ENCODE peak calls at places on chromosomes 11 and 22, in eight cellular contexts. Q, V, Z, C, H, Y, R and N are unnamed samples.

GRCh38 chr22:21568207-21569075 is 927 bp downstream of the UBE2L3 start:
- DNase-seq in Q (peak; percentile 70), V (no peak), Z (no peak), C (peak; percentile 24), H (peak; percentile 49), Y (no peak), R (no peak), N (peak; percentile 19)

GRCh38 chr11:103904324-103904667 is 132.1 kb upstream of the DDI1 start:
- DNase-seq in Q (no peak), V (no peak), Z (no peak), C (no peak), H (no peak), Y (no peak), R (no peak), N (no peak)

GRCh38 chr11:100817620-100818019 is 130.5 kb downstream of the ARHGAP42 start:
- DNase-seq in Q (no peak), V (no peak), Z (no peak), C (no peak), H (no peak), Y (no peak), R (no peak), N (no peak)

GRCh38 chr22:30380011-30380410 is 7.2 kb downstream of the RNF215 start:
- DNase-seq in Q (peak; percentile 54), V (no peak), Z (no peak), C (no peak), H (no peak), Y (no peak), R (no peak), N (no peak)

GRCh38 chr11:71500601-71501021 is 26.5 kb upstream of the KRTAP5-7 start:
- DNase-seq in Q (no peak), V (no peak), Z (no peak), C (peak; percentile 57), H (no peak), Y (no peak), R (no peak), N (no peak)

GRCh38 chr11:32290783-32291182 is 144.6 kb downstream of the WT1 start:
- DNase-seq in Q (no peak), V (no peak), Z (no peak), C (no peak), H (peak; percentile 11), Y (no peak), R (no peak), N (no peak)

GRCh38 chr11:86873573-86874083 is 73.3 kb downstream of the PRSS23 start:
- DNase-seq in Q (no peak), V (no peak), Z (no peak), C (no peak), H (peak; percentile 60), Y (no peak), R (no peak), N (no peak)

GRCh38 chr22:21736084-21736642 is 569 bp upstream of the YPEL1 start:
- DNase-seq in Q (no peak), V (no peak), Z (no peak), C (no peak), H (no peak), Y (no peak), R (no peak), N (no peak)

GRCh38 chr11:68371176-68372041 is 59.0 kb downstream of the LRP5 start:
- DNase-seq in Q (no peak), V (no peak), Z (no peak), C (no peak), H (no peak), Y (peak; percentile 45), R (no peak), N (peak; percentile 51)

DNA sequence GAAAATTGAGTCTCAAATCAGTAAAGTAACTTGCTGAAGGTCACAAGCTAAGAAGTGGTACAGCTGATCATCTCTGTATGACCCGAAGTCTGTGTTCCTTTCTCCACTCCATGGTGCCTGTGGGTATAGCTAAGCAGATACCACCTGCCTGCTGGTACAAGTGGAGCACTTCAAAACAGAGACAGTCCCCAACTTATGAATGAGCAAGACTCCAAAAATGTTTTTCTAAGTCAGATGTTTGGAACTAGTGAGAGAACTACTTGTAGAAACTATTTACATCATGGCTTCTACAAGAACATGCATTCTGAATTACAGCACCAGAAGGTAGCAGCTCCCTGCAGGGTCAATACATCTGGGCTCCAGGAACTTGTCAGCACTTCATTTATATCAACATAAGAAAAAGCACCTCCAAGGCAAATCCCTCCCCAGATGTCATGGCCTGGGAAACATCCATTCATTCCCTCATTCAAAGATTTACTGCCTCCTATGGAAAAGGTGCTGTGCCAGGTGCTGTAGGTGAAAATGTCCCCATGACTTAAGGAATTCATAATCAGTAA is 94.7 kb downstream of the SERGEF start:
- DNase-seq in Q (no peak), V (no peak), Z (no peak), C (no peak), H (no peak), Y (no peak), R (no peak), N (no peak)
- H3K27ac ChIP-seq in Q (no peak overlapping the region), V (no peak overlapping the region), Z (no peak overlapping the region), C (no peak overlapping the region), H (no peak overlapping the region), Y (no peak overlapping the region), R (no peak overlapping the region), N (no peak overlapping the region)

DNA sequence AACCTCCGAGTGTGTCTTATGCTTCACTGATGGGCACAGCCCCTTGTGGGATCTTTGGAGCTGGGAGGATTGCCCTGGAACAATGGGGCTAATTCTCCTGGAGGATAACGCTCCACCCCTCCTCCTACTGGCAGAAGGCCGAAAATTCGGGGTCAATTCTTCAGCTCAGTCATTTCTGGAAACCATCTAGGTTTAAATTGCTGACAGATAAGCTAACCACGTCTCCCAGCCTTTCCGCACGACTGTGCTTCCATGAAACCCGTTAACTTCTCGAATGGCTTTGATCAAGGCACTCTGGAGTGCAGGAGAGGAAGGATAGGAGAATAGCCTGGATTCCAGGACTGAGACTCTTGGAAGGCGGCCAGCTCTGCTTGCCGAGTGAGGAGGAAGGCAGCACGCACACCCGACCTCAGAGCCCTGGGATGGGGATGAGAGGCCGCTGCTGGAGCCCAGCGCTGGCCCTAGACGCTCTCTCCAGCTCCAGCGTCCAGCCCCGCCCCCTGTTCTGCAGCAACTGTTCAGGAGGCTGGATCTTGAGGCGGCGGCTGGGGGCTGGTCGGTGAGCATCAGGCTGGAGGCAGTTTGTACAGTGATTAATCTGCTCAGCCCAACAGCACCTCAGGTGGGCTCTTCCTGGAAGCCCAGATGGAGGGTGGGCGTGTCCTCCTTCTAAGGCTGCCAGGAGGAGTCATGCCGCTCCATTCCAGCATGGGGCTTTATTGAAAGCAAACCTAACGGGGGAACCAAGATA is 176.7 kb upstream of the NCAM1 start:
- DNase-seq in Q (no peak), V (peak; percentile 73), Z (no peak), C (peak; percentile 68), H (peak; percentile 98), Y (peak; percentile 0), R (no peak), N (no peak)
- TF ChIP-seq CTCF in Q (no peak), V (no peak), Z (no peak), C (peak; percentile 7), H (peak; percentile 31), Y (no peak), R (no peak), N (no peak)

GRCh38 chr11:74465291-74465708 is 2.0 kb downstream of the KCNE3 start:
- DNase-seq in Q (no peak), V (no peak), Z (no peak), C (no peak), H (no peak), Y (no peak), R (no peak), N (no peak)

GRCh38 chr11:74468058-74468457 is 709 bp upstream of the KCNE3 start:
- DNase-seq in Q (no peak), V (no peak), Z (no peak), C (no peak), H (no peak), Y (no peak), R (no peak), N (no peak)

GRCh38 chr11:74464746-74465145 is 2.6 kb downstream of the KCNE3 start:
- DNase-seq in Q (no peak), V (no peak), Z (no peak), C (no peak), H (no peak), Y (no peak), R (no peak), N (no peak)

GRCh38 chr11:74468521-74469280 is 1.4 kb upstream of the KCNE3 start:
- DNase-seq in Q (no peak), V (no peak), Z (no peak), C (no peak), H (peak; percentile 22), Y (no peak), R (no peak), N (no peak)

DNA sequence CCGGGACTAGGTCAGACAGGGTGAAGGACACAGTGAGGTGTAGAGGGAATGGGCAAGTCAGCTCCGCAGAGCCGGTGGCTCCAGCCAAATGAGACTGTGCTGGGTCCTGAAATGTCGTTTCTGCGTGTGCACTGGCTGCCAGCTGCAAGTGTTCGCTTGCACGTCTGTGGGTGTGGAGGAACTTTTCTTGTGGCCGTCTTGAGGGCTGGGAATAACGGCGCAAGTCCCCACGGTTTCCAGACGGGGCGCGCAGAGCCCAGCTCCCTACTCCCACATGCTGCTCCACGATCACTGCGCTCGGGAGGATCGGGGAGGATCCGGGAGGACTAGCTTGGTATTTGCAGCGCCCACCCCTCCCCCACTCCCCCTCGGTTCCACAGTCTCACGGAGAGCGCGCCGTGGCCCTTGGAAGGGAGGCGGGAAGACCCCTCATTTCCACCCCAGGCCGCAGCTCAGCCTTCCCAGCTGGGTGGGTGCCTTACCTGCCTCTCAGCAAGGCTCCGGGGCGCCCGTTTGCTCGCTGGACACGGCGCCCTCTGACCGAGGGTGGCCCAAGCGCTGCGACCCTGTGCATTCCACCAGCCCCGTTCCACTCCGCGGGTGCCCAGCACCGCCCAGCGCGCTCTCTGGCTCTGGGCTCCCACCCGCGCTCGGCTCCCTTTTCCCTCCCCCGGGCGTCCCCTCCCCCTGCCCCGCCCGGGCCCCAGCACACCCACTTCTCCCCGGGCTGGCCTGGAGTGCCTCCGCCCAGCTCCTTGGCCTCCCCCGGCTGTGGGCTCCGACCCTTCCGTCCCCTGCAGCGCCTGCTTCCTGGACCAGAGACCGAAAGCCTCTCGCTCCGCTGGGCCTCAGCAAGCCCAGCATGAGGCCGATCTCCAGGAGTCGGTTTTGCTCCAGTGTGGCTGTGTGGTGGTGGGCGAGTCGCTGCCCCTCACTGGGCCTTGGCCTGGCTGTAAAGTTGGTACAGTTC is at the start of gene KCNE3:
- DNase-seq in Q (peak; percentile 81), V (no peak), Z (peak; percentile 77), C (peak; percentile 47), H (peak; percentile 70), Y (no peak), R (no peak), N (no peak)
- H3K4me3 ChIP-seq in Q (peak within 1 kb of the TSS; percentile 56), V (peak within 1 kb of the TSS; percentile 80), Z (peak within 1 kb of the TSS; percentile 71), C (peak within 1 kb of the TSS; percentile 68), H (peak within 1 kb of the TSS; percentile 6), Y (peak within 1 kb of the TSS; percentile 73), R (peak within 1 kb of the TSS; percentile 52), N (peak within 1 kb of the TSS; percentile 64)

DNA sequence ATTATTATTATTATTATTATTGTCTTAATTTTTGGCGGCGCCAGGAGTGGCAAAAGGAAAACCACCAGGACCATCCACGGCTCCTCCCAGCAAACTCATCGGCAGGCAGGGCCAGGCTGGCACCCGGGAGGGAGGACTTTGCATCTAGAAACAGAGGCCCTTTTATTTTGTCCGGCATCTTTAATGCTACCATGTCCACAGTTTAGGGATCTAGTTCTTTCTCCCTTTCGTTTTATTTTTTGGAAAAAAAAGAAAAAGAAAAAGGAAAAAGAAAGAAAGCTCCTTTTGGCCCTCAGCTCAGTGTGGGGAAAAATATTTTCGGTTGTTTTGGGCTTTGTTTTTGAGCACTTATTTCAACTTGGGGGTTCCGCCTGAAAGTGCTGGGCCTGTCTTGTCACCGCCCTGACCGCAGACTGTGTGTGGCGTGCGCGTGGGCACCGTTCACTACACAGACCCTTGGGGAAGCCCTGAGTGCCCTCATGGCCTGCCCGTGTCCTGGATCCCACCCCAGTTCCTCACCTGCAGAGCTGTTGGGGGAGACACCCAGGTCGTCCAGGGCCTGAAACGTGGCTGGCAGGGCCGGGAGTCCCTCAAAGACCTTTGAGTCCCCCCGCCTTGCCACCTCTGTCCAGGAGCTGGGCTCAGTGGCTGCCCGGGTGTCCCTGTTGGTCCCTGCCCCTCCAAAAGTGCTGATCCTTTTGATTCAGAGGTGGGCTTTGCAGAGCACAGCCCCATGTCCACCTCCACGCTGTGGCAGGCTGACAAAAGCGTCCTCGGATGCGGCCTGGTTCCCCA is 69.1 kb upstream of the PPARA start:
- DNase-seq in Q (peak; percentile 62), V (peak; percentile 75), Z (peak; percentile 45), C (no peak), H (no peak), Y (no peak), R (peak; percentile 13), N (no peak)
- H3K27ac ChIP-seq in Q (peak overlapping the region; percentile 98), V (peak overlapping the region; percentile 99), Z (peak overlapping the region; percentile 98), C (peak overlapping the region; percentile 98), H (no peak overlapping the region), Y (peak overlapping the region; percentile 30), R (peak overlapping the region; percentile 93), N (peak overlapping the region; percentile 97)